ENCODE peak calls at places on chromosomes 4 and X, in eight cellular contexts. G is spleen, H is astrocyte, K is WERI-Rb-1, S is left ventricle myocardium inferior, C is colonic mucosa, U is upper lobe of right lung, I is fibroblast of lung. Z is an unnamed sample.

GRCh38 chrX:12197030-12197429 is 58.8 kb downstream of the FRMPD4 start:
- DNase-seq in H (no peak), S (no peak), U (no peak), I (no peak), C (no peak), G (no peak), K (no peak), Z (no peak)

GRCh38 chrX:37955273-37955672 is 51.1 kb upstream of the SYTL5 start:
- DNase-seq in S (no peak), U (no peak), G (no peak), K (no peak), I (no peak), H (no peak), C (no peak), Z (no peak)

GRCh38 chr4:74414149-74414809 is 30.7 kb upstream of the AREG start:
- DNase-seq in S (no peak), U (no peak), I (no peak), H (no peak), K (no peak), C (no peak), G (no peak), Z (no peak)

GRCh38 chrX:17697191-17697590 is 40.1 kb upstream of the SCML1 start:
- DNase-seq in G (no peak), S (no peak), H (peak; percentile 10), I (no peak), K (no peak), U (no peak), C (no peak), Z (no peak)

GRCh38 chrX:119757979-119758681 is at the start of gene SOWAHD:
- DNase-seq in U (peak; percentile 74), H (no peak), S (peak; percentile 38), G (peak; percentile 90), C (peak; percentile 78), I (no peak), K (peak; percentile 29), Z (no peak)

GRCh38 chr4:69977582-69977981 is 12.1 kb upstream of the CSN2 start:
- DNase-seq in K (no peak), H (peak; percentile 10), C (no peak), G (no peak), I (peak; percentile 11), U (no peak), S (no peak), Z (no peak)

GRCh38 chrX:17535229-17535628 is 160.2 kb downstream of the NHS start:
- DNase-seq in U (no peak), C (peak; percentile 43), I (no peak), G (no peak), H (no peak), K (peak; percentile 50), S (no peak), Z (no peak)

GRCh38 chr4:88592600-88593448 is 544 bp downstream of the HERC3 start:
- DNase-seq in K (peak; percentile 64), C (peak; percentile 89), I (peak; percentile 82), G (peak; percentile 97), S (peak; percentile 81), U (peak; percentile 94), H (peak; percentile 70), Z (no peak)

GRCh38 chr4:159607824-159608223 is 504.9 kb downstream of the RAPGEF2 start:
- DNase-seq in K (no peak), S (no peak), H (peak; percentile 31), G (no peak), U (no peak), C (no peak), I (peak; percentile 29), Z (no peak)

GRCh38 chrX:41022579-41022978 is 62.7 kb upstream of the USP9X start:
- DNase-seq in H (peak; percentile 39), S (no peak), G (no peak), K (no peak), I (peak; percentile 47), U (no peak), C (no peak), Z (no peak)

GRCh38 chr4:174230680-174231079 is 52.8 kb downstream of the FBXO8 start:
- DNase-seq in K (no peak), G (no peak), C (no peak), H (no peak), S (no peak), I (no peak), U (no peak), Z (no peak)

GRCh38 chr4:128737098-128737513 is 72.4 kb upstream of the JADE1 start:
- DNase-seq in K (no peak), I (no peak), H (no peak), G (no peak), U (no peak), C (no peak), S (peak; percentile 25), Z (no peak)

GRCh38 chr4:48651869-48652447 is 128.1 kb downstream of the FRYL start:
- DNase-seq in C (no peak), U (no peak), S (no peak), K (no peak), H (peak; percentile 25), G (no peak), I (peak; percentile 32), Z (no peak)

GRCh38 chrX:30275498-30275897 is 28.6 kb downstream of the MAGEB1 start:
- DNase-seq in H (no peak), C (no peak), U (no peak), I (no peak), K (no peak), S (no peak), G (no peak), Z (no peak)

GRCh38 chrX:71178908-71179307 is 34.3 kb downstream of the NLGN3 start:
- DNase-seq in H (peak; percentile 37), U (no peak), S (no peak), C (peak; percentile 59), I (peak; percentile 52), G (no peak), K (peak; percentile 53), Z (peak; percentile 27)

GRCh38 chrX:31293409-31293808 is 221.6 kb upstream of the FTHL17 start:
- DNase-seq in I (no peak), H (no peak), G (no peak), U (no peak), K (no peak), S (no peak), C (no peak), Z (no peak)

GRCh38 chrX:110002300-110003166 is at the start of gene TMEM164:
- DNase-seq in S (peak; percentile 86), U (peak; percentile 94), H (peak; percentile 66), G (peak; percentile 96), I (peak; percentile 80), C (peak; percentile 89), K (peak; percentile 90), Z (peak; percentile 37)

GRCh38 chrX:134431894-134432293 is 28.1 kb upstream of the HPRT1 start:
- DNase-seq in U (no peak), I (peak; percentile 57), H (peak; percentile 39), C (no peak), G (no peak), S (no peak), K (no peak), Z (no peak)

GRCh38 chrX:124378643-124379042 is 32.3 kb downstream of the SH2D1A start:
- DNase-seq in I (no peak), G (no peak), S (no peak), U (no peak), H (no peak), C (no peak), K (no peak), Z (no peak)

GRCh38 chr4:164874791-164875190 is 2.2 kb upstream of the APELA start:
- DNase-seq in S (no peak), U (no peak), G (no peak), I (no peak), H (no peak), K (no peak), C (no peak), Z (no peak)

GRCh38 chr4:136931771-136932170 is 600.5 kb downstream of the PCDH18 start:
- DNase-seq in I (peak; percentile 58), C (no peak), G (no peak), U (no peak), K (no peak), H (peak; percentile 52), S (no peak), Z (no peak)

GRCh38 chr4:56668267-56668666 is 12.8 kb downstream of the HOPX start:
- DNase-seq in I (no peak), H (no peak), C (no peak), U (no peak), S (no peak), K (peak; percentile 49), G (no peak), Z (no peak)

GRCh38 chr4:90080116-90080515 is 47.1 kb upstream of the CCSER1 start:
- DNase-seq in H (no peak), K (no peak), S (no peak), C (no peak), U (no peak), G (no peak), I (no peak), Z (no peak)

GRCh38 chr4:14856076-14856926 is 146.0 kb upstream of the CPEB2 start:
- DNase-seq in I (peak; percentile 100), C (peak; percentile 79), K (no peak), H (peak; percentile 100), U (no peak), S (no peak), G (no peak), Z (peak; percentile 88)

GRCh38 chr4:19969492-19969891 is 282.2 kb upstream of the SLIT2 start:
- DNase-seq in S (no peak), G (no peak), C (no peak), K (no peak), I (no peak), H (no peak), U (no peak), Z (no peak)

GRCh38 chr4:19971829-19972228 is 279.9 kb upstream of the SLIT2 start:
- DNase-seq in S (no peak), U (no peak), G (no peak), I (peak; percentile 77), C (no peak), H (peak; percentile 68), K (no peak), Z (no peak)
- H3K9me3 ChIP-seq in S (peaks cover 9% of the 10 kb centered on the region), U (no peaks in the 10 kb centered on the region), G (no peaks in the 10 kb centered on the region), I (no peaks in the 10 kb centered on the region), C (no peaks in the 10 kb centered on the region), H (no peaks in the 10 kb centered on the region), K (no peaks in the 10 kb centered on the region), Z (peaks cover 9% of the 10 kb centered on the region)

GRCh38 chr4:26490111-26490979 is at the start of gene CCKAR:
- DNase-seq in C (no peak), G (no peak), K (no peak), S (no peak), U (no peak), H (peak; percentile 37), I (peak; percentile 33), Z (no peak)
- H3K4me3 ChIP-seq in C (no peak within 1 kb of the TSS), G (no peak within 1 kb of the TSS), K (no peak within 1 kb of the TSS), S (peak within 1 kb of the TSS; percentile 17), U (no peak within 1 kb of the TSS), H (no peak within 1 kb of the TSS), I (no peak within 1 kb of the TSS), Z (no peak within 1 kb of the TSS)

DNA sequence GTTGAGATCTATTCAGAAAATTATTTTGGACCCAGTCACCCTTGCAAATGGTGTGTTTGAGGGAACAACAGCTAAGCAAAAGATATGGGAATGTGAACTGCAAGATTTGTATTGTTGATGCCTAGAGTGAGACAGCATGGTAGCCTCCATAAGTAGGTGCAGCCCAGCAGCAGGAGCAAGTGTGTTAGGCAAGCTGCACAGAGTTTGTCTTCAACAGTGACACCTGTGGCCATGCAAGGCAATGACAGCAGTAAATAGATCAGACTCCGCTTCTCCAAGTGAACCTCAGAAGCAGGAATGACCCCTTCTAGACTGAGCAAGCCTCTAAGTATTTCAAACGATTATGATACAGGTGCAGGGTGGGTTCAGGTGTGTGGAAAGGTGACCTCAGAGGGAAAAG is 133.4 kb upstream of the MSX1 start:
- DNase-seq in G (no peak), H (no peak), S (no peak), U (no peak), I (no peak), K (no peak), C (no peak), Z (no peak)
- H3K9me3 ChIP-seq in G (peaks cover 7% of the 10 kb centered on the region), H (peaks cover 29% of the 10 kb centered on the region), S (peaks cover 33% of the 10 kb centered on the region), U (peaks cover 12% of the 10 kb centered on the region), I (no peaks in the 10 kb centered on the region), K (peaks cover 36% of the 10 kb centered on the region), C (no peaks in the 10 kb centered on the region), Z (peaks cover 27% of the 10 kb centered on the region)

GRCh38 chr4:154417358-154417673 is 74.3 kb downstream of the DCHS2 start:
- DNase-seq in U (no peak), I (no peak), K (no peak), H (no peak), G (no peak), C (no peak), S (no peak), Z (no peak)
- H3K4me3 ChIP-seq in U (no peak overlapping the region), I (peak overlapping the region; percentile 71), K (peak overlapping the region; percentile 53), H (peak overlapping the region; percentile 67), G (no peak overlapping the region), C (no peak overlapping the region), S (peak overlapping the region; percentile 59), Z (no peak overlapping the region)